ENCODE peak calls at places on chromosomes 3 and 15, in five cellular contexts. P is activated gamma-delta T cell treated with Interleukin-2 at 50 U/mL for 16 hours, X is NCI-H446 treated with DMSO at 0.1 percent for 48 hours, M is ovary, U is uterus. G is an unnamed sample.

GRCh38 chr3:154469585-154469984 is 39.6 kb upstream of the GPR149 start:
- DNase-seq in U (no peak), X (no peak), P (no peak), M (no peak), G (no peak)

GRCh38 chr3:100023595-100023994 is 90.7 kb downstream of the FILIP1L start:
- DNase-seq in U (no peak), M (no peak), P (no peak), X (no peak), G (no peak)

GRCh38 chr3:27357665-27358258 is 11.4 kb downstream of the NEK10 start:
- DNase-seq in X (peak; percentile 10), P (peak; percentile 58), M (peak; percentile 34), U (no peak), G (peak; percentile 58)

GRCh38 chr15:96343529-96344072 is 13.1 kb downstream of the NR2F2 start:
- DNase-seq in M (peak; percentile 39), U (no peak), X (no peak), P (no peak), G (peak; percentile 45)

GRCh38 chr3:117059054-117059989 is 349.7 kb downstream of the TUSC7 start:
- DNase-seq in M (no peak), U (no peak), X (peak; percentile 69), P (no peak), G (peak; percentile 0)

GRCh38 chr3:184262166-184262926 is 993 bp upstream of the CAMK2N2 start:
- DNase-seq in M (no peak), X (no peak), P (no peak), U (no peak), G (no peak)

GRCh38 chr3:65873028-65873427 is 165.7 kb downstream of the MAGI1 start:
- DNase-seq in U (no peak), X (no peak), P (no peak), M (no peak), G (no peak)

GRCh38 chr15:83398591-83398990 is 48.5 kb upstream of the SH3GL3 start:
- DNase-seq in M (no peak), P (no peak), U (no peak), X (no peak), G (peak; percentile 40)

GRCh38 chr15:58058068-58058467 is 7.4 kb downstream of the ALDH1A2 start:
- DNase-seq in P (no peak), M (no peak), X (no peak), U (no peak), G (no peak)

G was measured in HCEC 1CT.